ENCODE peak calls at places on chromosome 18, in five cellular contexts. J, W, R, A and B are unnamed samples.

GRCh38 chr18:74652392-74652988 is 54.8 kb downstream of the ZNF407 start:
- DNase-seq in R (peak), J (no peak), A (peak), W (peak), B (peak)

GRCh38 chr18:32919799-32920198 is 147.0 kb upstream of the KLHL14 start:
- DNase-seq in R (peak), W (peak), A (peak), J (no peak), B (peak)

GRCh38 chr18:65938592-65939372 is 188.0 kb downstream of the CDH7 start:
- DNase-seq in R (peak), W (peak), J (no peak), A (peak), B (peak)

GRCh38 chr18:73563345-73563744 is 584.3 kb downstream of the FBXO15 start:
- DNase-seq in J (no peak), W (peak), R (no peak), A (peak), B (peak)

GRCh38 chr18:24868760-24869237 is 408.4 kb downstream of the HRH4 start:
- DNase-seq in R (no peak), J (no peak), W (no peak), A (no peak), B (no peak)

GRCh38 chr18:7749510-7749981 is 182.4 kb downstream of the PTPRM start:
- DNase-seq in R (no peak), W (no peak), A (peak), J (no peak), B (no peak)

GRCh38 chr18:33946322-33946721 is 278.4 kb downstream of the NOL4 start:
- DNase-seq in W (no peak), R (no peak), A (no peak), J (no peak), B (no peak)

GRCh38 chr18:23800902-23801301 is 111.6 kb downstream of the LAMA3 start:
- DNase-seq in J (no peak), W (no peak), R (no peak), A (no peak), B (no peak)

GRCh38 chr18:34773961-34774754 is 64.1 kb downstream of the DTNA start:
- DNase-seq in J (peak), A (peak), W (peak), R (no peak), B (peak)

GRCh38 chr18:79682896-79683625 is 3.5 kb downstream of the CTDP1 start:
- DNase-seq in A (no peak), R (peak), W (no peak), J (no peak), B (no peak)

GRCh38 chr18:76380791-76381405 is 114.1 kb downstream of the ZNF516 start:
- DNase-seq in R (no peak), J (no peak), W (no peak), A (no peak), B (no peak)

GRCh38 chr18:44537521-44537920 is 143.2 kb upstream of the SETBP1 start:
- DNase-seq in J (no peak), R (no peak), W (peak), A (peak), B (peak)

GRCh38 chr18:42156266-42156665 is 201.2 kb downstream of the PIK3C3 start:
- DNase-seq in R (no peak), A (no peak), J (no peak), W (no peak), B (no peak)

GRCh38 chr18:79875931-79876461 is 75.5 kb downstream of the SLC66A2 start:
- DNase-seq in R (no peak), A (no peak), W (no peak), J (no peak), B (no peak)

GRCh38 chr18:21740474-21740723 is 193 bp upstream of the MIB1 start:
- DNase-seq in R (peak), A (peak), J (peak), W (no peak), B (peak)

GRCh38 chr18:49135871-49136270 is 185.1 kb upstream of the SMAD7 start:
- DNase-seq in J (no peak), R (no peak), A (peak), W (no peak), B (no peak)

GRCh38 chr18:44936485-44936884 is 255.8 kb downstream of the SETBP1 start:
- DNase-seq in A (no peak), W (no peak), J (no peak), R (no peak), B (no peak)

GRCh38 chr18:48851563-48851962 is 99.2 kb downstream of the SMAD7 start:
- DNase-seq in A (peak), R (no peak), W (no peak), J (peak), B (no peak)

DNA sequence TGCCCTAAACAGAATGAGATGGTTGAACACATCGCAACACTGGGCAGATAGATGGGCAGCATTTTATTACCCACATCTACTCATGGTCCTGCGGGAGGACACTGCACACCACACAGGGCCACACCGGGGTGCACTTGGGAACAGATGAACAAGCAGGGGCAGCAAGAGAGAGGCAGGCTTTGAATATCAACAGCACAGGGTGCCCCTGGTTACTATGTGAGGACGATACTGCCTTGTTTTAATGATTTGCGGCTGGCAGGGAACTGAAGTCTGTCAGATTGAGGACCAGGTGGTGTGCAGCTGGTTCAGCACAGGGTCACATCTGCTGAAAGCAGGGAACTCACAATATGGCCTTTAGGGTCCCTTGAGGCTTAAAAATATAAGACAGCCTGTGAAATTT is 195.7 kb downstream of the PIEZO2 start:
- DNase-seq in W (no peak), R (no peak), A (no peak), J (no peak), B (no peak)
- TF ChIP-seq CTCF in W (no peak), R (no peak), A (no peak), J (no peak), B (no peak)

DNA sequence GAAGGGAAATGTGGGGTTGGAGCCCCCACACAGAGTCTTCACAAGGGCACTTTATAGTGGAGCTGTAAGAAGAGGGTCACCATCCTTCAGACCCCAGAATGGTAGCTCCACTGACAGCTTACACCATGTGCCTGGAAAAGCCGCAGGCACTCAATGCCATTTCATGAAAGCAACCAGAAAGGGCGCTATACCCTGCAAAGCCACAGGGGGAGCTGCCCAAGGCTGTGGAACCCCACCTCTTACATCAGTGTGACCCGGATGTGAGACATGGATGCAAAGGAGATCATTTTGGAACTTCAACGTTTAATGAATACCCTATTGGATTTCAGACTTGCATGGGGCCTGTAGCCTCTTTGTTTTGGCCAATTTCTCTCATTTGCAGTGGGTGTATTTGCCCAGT is 694.7 kb downstream of the CBLN2 start:
- DNase-seq in J (no peak), W (no peak), R (no peak), A (no peak), B (no peak)
- TF ChIP-seq CTCF in J (no peak), W (no peak), R (no peak), A (no peak), B (no peak)

GRCh38 chr18:58051765-58052460 is 7.9 kb downstream of the NEDD4L start:
- DNase-seq in J (no peak), A (peak), W (peak), R (peak), B (peak)
- TF ChIP-seq CTCF in J (peak), A (peak), W (peak), R (peak), B (peak)

GRCh38 chr18:8994603-8995002 is 107.9 kb upstream of the NDUFV2 start:
- DNase-seq in A (no peak), R (no peak), J (no peak), W (no peak), B (no peak)
- TF ChIP-seq CTCF in A (no peak), R (no peak), J (no peak), W (no peak), B (no peak)

GRCh38 chr18:26621161-26622026 is 73.0 kb upstream of the KCTD1 start:
- DNase-seq in A (peak), J (peak), R (peak), W (peak), B (peak)
- TF ChIP-seq CTCF in A (peak), J (peak), R (peak), W (no peak), B (peak)

GRCh38 chr18:12278765-12279682 is 24.9 kb downstream of the CIDEA start:
- DNase-seq in R (no peak), A (peak), J (peak), W (peak), B (peak)
- TF ChIP-seq CTCF in R (no peak), A (peak), J (peak), W (no peak), B (no peak)

GRCh38 chr18:63844254-63844653 is 43.3 kb upstream of the SERPINB2 start:
- DNase-seq in J (no peak), A (peak), W (peak), R (peak), B (peak)
- TF ChIP-seq CTCF in J (peak), A (peak), W (peak), R (peak), B (peak)

DNA sequence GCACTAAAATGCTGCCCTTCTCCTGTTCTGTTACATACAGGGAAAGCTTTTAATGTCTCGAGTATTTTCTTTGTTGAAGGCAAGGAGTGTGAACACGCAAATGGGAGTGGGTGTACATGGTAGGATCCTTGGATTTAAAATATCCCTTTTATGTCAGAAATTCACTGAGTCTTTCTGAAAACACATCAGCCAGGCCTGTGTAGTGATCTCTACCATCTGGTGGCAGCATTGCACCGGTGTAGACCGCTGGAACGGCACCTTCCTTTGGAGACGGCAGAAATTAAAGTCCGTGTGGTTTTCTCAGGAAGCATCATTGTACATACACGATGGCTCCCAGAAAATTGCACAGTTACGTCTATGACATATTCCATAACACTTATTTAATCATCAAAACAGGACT is 515.8 kb downstream of the GALR1 start:
- DNase-seq in A (no peak), J (no peak), R (no peak), W (peak), B (peak)
- TF ChIP-seq CTCF in A (no peak), J (peak), R (peak), W (peak), B (peak)

DNA sequence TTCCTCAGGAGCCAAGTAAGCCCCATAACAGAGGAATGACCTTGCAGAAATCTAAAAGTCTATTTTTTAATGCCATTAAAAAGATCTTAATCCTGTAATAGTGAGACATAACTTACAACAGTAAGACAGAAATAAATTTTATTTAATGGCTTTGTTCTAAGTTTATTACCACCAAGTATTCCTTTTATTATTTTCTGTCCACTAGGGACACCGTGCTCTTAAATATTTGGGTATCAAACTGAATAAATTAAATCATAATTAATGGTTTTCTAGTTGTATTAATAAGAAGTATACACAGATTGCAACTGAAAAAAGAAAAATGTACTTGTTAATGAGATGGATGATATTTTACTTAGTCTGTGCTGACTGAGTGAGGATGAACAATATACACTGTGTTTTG is 3.1 kb upstream of the B4GALT6 start:
- DNase-seq in R (no peak), A (no peak), W (no peak), J (no peak), B (no peak)
- TF ChIP-seq CTCF in R (peak), A (peak), W (peak), J (no peak), B (peak)

GRCh38 chr18:67590571-67591141 is 74.1 kb upstream of the DSEL start:
- DNase-seq in A (peak), R (no peak), J (no peak), W (no peak), B (peak)
- TF ChIP-seq CTCF in A (peak), R (no peak), J (no peak), W (no peak), B (no peak)